ENCODE peak calls at places on chromosome 7, in ten cellular contexts. A, V, J, B, K, X, G, Y, H and T are unnamed samples.
A peak's percentile ranks its signal among the peaks of the same experiment; 100 is the strongest.

GRCh38 chr7:30730097-30730496 is 21.8 kb upstream of the INMT start:
- DNase-seq in A (no peak), V (no peak), J (no peak), B (no peak), K (no peak), X (no peak), G (no peak), Y (no peak), H (no peak), T (no peak)

GRCh38 chr7:5703572-5704533 is 77.6 kb downstream of the RNF216 start:
- DNase-seq in A (no peak), V (no peak), J (no peak), B (no peak), K (no peak), X (no peak), G (no peak), Y (no peak), H (no peak), T (no peak)

GRCh38 chr7:41378156-41378555 is 324.7 kb downstream of the INHBA start:
- DNase-seq in A (no peak), V (no peak), J (no peak), B (no peak), K (no peak), X (no peak), G (peak; percentile 52), Y (no peak), H (no peak), T (no peak)

GRCh38 chr7:27617651-27618381 is 44.9 kb downstream of the HIBADH start:
- DNase-seq in A (no peak), V (no peak), J (no peak), B (no peak), K (no peak), X (no peak), G (no peak), Y (peak; percentile 43), H (no peak), T (no peak)

GRCh38 chr7:104767826-104768536 is 246.0 kb upstream of the KMT2E start:
- DNase-seq in A (no peak), V (no peak), J (peak; percentile 7), B (no peak), K (no peak), X (no peak), G (no peak), Y (no peak), H (no peak), T (no peak)

GRCh38 chr7:82443801-82444219 is 233 bp upstream of the CACNA2D1 start:
- DNase-seq in A (peak; percentile 93), V (peak; percentile 79), J (peak; percentile 83), B (no peak), K (peak; percentile 28), X (peak; percentile 94), G (peak; percentile 93), Y (no peak), H (peak; percentile 65), T (peak; percentile 60)

GRCh38 chr7:13860734-13861133 is 128.7 kb downstream of the ETV1 start:
- DNase-seq in A (no peak), V (no peak), J (no peak), B (no peak), K (no peak), X (no peak), G (no peak), Y (no peak), H (no peak), T (no peak)

GRCh38 chr7:83148776-83149175 is 13.9 kb downstream of the PCLO start:
- DNase-seq in A (no peak), V (no peak), J (no peak), B (no peak), K (no peak), X (no peak), G (no peak), Y (peak; percentile 71), H (no peak), T (no peak)

GRCh38 chr7:149016876-149017275 is 11.4 kb downstream of the PDIA4 start:
- DNase-seq in A (no peak), V (no peak), J (no peak), B (no peak), K (no peak), X (no peak), G (no peak), Y (no peak), H (no peak), T (no peak)

GRCh38 chr7:80584778-80585177 is 53.7 kb upstream of the CD36 start:
- DNase-seq in A (no peak), V (no peak), J (no peak), B (no peak), K (no peak), X (no peak), G (peak; percentile 20), Y (no peak), H (no peak), T (no peak)

GRCh38 chr7:140677496-140677895 is 4.8 kb downstream of the ADCK2 start:
- DNase-seq in A (no peak), V (no peak), J (no peak), B (no peak), K (no peak), X (no peak), G (no peak), Y (no peak), H (no peak), T (no peak)

GRCh38 chr7:26620352-26620751 is 244.0 kb downstream of the SKAP2 start:
- DNase-seq in A (no peak), V (peak; percentile 18), J (no peak), B (no peak), K (no peak), X (no peak), G (no peak), Y (no peak), H (no peak), T (no peak)

GRCh38 chr7:34069676-34070075 is 164.3 kb downstream of the BMPER start:
- DNase-seq in A (no peak), V (no peak), J (no peak), B (no peak), K (no peak), X (no peak), G (no peak), Y (no peak), H (no peak), T (no peak)